ENCODE peak calls at places on chromosomes 1 and 21, in ten cellular contexts. L, H, X, Y, A, C, Q, U, M and B are unnamed samples.

GRCh38 chr21:36073181-36073580 is 3.4 kb downstream of the CBR1 start:
- DNase-seq in L (no peak), H (no peak), X (no peak), Y (peak; percentile 56), A (peak; percentile 29), C (no peak), Q (no peak), U (no peak), M (peak; percentile 27), B (no peak)

GRCh38 chr1:113835686-113836290 is 23.5 kb upstream of the RSBN1 start:
- DNase-seq in L (no peak), H (no peak), X (no peak), Y (no peak), A (no peak), C (no peak), Q (no peak), U (no peak), M (peak; percentile 68), B (no peak)

GRCh38 chr1:9058465-9058864 is 11.0 kb downstream of the SLC2A5 start:
- DNase-seq in L (no peak), H (no peak), X (no peak), Y (no peak), A (no peak), C (no peak), Q (no peak), U (no peak), M (no peak), B (no peak)

GRCh38 chr1:161771166-161771565 is 5.0 kb downstream of the ATF6 start:
- DNase-seq in L (no peak), H (no peak), X (no peak), Y (no peak), A (no peak), C (no peak), Q (no peak), U (no peak), M (no peak), B (no peak)

GRCh38 chr1:232211149-232211548 is 418.8 kb downstream of the SIPA1L2 start:
- DNase-seq in L (no peak), H (no peak), X (no peak), Y (no peak), A (no peak), C (no peak), Q (no peak), U (peak; percentile 75), M (no peak), B (no peak)

GRCh38 chr1:60762176-60762575 is 320.2 kb upstream of the NFIA start:
- DNase-seq in L (no peak), H (no peak), X (no peak), Y (no peak), A (no peak), C (no peak), Q (no peak), U (no peak), M (no peak), B (peak; percentile 2)

GRCh38 chr1:178648159-178648558 is 76.9 kb upstream of the RALGPS2 start:
- DNase-seq in L (no peak), H (no peak), X (no peak), Y (no peak), A (no peak), C (no peak), Q (no peak), U (no peak), M (no peak), B (no peak)

GRCh38 chr1:101548376-101548775 is 311.6 kb downstream of the S1PR1 start:
- DNase-seq in L (no peak), H (no peak), X (no peak), Y (no peak), A (no peak), C (no peak), Q (no peak), U (no peak), M (no peak), B (no peak)

GRCh38 chr1:177228721-177229088 is 57.9 kb downstream of the BRINP2 start:
- DNase-seq in L (no peak), H (no peak), X (no peak), Y (no peak), A (no peak), C (no peak), Q (no peak), U (no peak), M (no peak), B (peak; percentile 74)

GRCh38 chr1:111879086-111879485 is 110.4 kb downstream of the KCND3 start:
- DNase-seq in L (no peak), H (no peak), X (no peak), Y (no peak), A (no peak), C (no peak), Q (no peak), U (no peak), M (no peak), B (no peak)

GRCh38 chr1:84998642-84999280 is 1.8 kb upstream of the MCOLN2 start:
- DNase-seq in L (no peak), H (no peak), X (no peak), Y (peak; percentile 30), A (no peak), C (no peak), Q (no peak), U (no peak), M (peak; percentile 7), B (no peak)

GRCh38 chr1:76095800-76096199 is 21.3 kb downstream of the ST6GALNAC3 start:
- DNase-seq in L (no peak), H (no peak), X (no peak), Y (no peak), A (no peak), C (no peak), Q (no peak), U (peak; percentile 56), M (no peak), B (no peak)

GRCh38 chr1:57963545-57963944 is 539.7 kb upstream of the DAB1 start:
- DNase-seq in L (no peak), H (no peak), X (no peak), Y (no peak), A (no peak), C (no peak), Q (no peak), U (no peak), M (no peak), B (no peak)

GRCh38 chr1:164647211-164647610 is 88.2 kb downstream of the PBX1 start:
- DNase-seq in L (no peak), H (no peak), X (no peak), Y (no peak), A (no peak), C (no peak), Q (no peak), U (no peak), M (no peak), B (no peak)

DNA sequence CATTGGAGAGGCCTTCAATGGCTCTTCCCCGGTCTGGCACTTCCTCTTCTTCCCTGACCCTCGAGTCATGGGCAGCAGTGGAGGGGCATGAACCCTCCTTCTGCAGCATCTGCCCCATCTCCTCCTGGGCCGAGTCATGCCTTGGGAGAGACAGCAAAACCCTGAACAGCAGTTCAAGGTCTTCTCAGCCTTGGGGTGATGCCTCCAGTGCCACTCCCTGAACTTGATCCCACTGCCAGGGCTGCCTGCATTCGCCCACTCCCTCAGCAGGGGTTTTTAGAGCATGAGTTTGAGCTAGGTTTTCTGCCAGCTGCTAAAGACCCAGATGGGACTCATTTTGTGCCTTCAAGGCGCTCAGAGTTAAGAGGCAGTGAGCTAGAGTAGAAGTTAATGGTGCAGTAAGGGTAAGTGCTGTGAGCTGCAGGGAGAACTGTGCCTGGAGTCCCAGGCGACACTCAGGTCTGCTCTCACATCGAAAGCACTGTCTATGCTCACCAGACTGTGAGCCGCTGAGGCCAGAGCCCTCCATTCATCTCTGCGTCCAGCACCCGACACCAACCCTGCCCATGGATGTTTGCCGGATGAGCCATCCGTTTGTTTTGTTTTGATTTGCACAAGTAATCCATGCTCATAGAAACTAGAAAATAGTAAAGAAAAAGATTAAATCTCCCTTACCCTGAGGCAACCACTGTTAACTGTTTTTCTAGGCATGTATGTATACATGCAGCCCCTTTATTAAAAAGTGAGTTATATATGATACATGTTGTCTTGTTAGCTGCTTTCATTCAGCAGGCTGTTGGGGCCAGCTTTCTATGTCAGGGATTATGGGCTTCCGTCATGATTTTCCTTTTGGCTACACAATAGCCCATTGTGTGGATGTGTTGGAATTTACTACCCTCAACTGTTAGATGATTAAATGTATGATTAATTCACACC is 67.9 kb downstream of the VPS26C start:
- DNase-seq in L (no peak), H (no peak), X (no peak), Y (no peak), A (no peak), C (no peak), Q (no peak), U (no peak), M (no peak), B (peak; percentile 73)
- H3K4me3 ChIP-seq in L (no peak overlapping the region), H (no peak overlapping the region), X (no peak overlapping the region), Y (no peak overlapping the region), A (no peak overlapping the region), C (no peak overlapping the region), Q (no peak overlapping the region), U (no peak overlapping the region), M (no peak overlapping the region), B (no peak overlapping the region)

DNA sequence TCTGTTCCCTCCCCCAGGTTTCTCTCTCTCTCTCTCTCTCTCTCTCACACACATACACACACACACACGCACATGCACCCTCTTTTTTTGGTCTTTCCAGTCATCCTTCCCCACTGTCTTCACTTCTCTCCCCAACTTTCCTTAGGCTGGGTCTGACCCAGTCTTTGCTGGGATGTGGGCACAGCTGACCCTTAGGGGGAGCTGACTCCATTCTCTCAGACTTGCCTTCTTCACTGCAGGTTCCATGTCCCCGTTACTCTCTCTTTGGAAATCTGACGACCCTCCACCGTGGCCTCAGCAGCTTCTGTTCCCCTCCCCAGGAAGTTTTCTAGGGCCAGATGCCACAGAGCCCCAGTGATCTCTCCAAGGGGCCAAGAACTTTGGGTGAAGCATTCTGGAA is 2.1 kb downstream of the DISP3 start:
- DNase-seq in L (no peak), H (no peak), X (no peak), Y (no peak), A (no peak), C (no peak), Q (no peak), U (no peak), M (no peak), B (no peak)
- TF ChIP-seq CTCF in L (no peak), H (no peak), X (no peak), Y (no peak), A (no peak), C (no peak), Q (no peak), U (peak; percentile 68), M (no peak), B (no peak)

GRCh38 chr1:16944038-16944437 is 22.3 kb downstream of the CROCC start:
- DNase-seq in L (no peak), H (no peak), X (no peak), Y (no peak), A (no peak), C (no peak), Q (no peak), U (no peak), M (no peak), B (no peak)
- H3K36me3 ChIP-seq in L (no peaks in the 10 kb centered on the region), H (peaks cover 5% of the 10 kb centered on the region), X (peaks cover 38% of the 10 kb centered on the region), Y (peaks cover 68% of the 10 kb centered on the region), A (no peaks in the 10 kb centered on the region), C (no peaks in the 10 kb centered on the region), Q (peaks cover 93% of the 10 kb centered on the region), U (peaks cover 2% of the 10 kb centered on the region), M (no peaks in the 10 kb centered on the region), B (peaks cover 3% of the 10 kb centered on the region)

DNA sequence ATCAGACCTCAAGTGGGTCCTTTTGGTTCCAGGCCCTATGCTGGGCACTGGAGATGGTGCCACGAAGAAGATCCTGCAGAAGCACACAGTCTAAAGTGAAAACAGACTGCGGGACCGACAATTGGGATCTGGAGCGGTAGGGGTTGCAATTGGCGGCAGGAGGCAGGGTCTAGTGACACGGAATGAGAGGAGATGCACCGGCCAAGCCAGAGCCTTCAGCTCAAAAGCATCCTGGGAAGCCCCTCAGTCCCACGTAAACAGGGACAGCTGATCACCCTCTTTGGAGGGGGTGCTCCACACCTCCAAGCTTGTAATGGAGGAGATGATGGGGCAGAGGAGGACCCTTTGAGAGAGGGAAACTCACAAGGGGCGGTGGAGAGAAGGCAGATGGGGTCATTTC is 56.2 kb downstream of the KLHDC7A start:
- DNase-seq in L (no peak), H (peak; percentile 30), X (no peak), Y (no peak), A (no peak), C (no peak), Q (no peak), U (peak; percentile 35), M (no peak), B (no peak)
- H3K4me3 ChIP-seq in L (no peak overlapping the region), H (no peak overlapping the region), X (no peak overlapping the region), Y (no peak overlapping the region), A (no peak overlapping the region), C (no peak overlapping the region), Q (no peak overlapping the region), U (no peak overlapping the region), M (no peak overlapping the region), B (no peak overlapping the region)